ENCODE peak calls at places on chromosomes 16 and 17, in ten cellular contexts. U is kidney epithelial cell, K is cardiac muscle cell, N is esophagus squamous epithelium, D is astrocyte of the cerebellum, C is heart right ventricle, M is bronchial epithelial cell, O is psoas muscle, B is lung, V is Peyer's patch. W is an unnamed sample.

GRCh38 chr17:1797323-1797722 is 32.4 kb downstream of the SMYD4 start:
- DNase-seq in N (no peak), C (no peak), B (no peak), O (no peak), D (no peak), U (no peak), K (no peak), V (no peak), M (no peak), W (no peak)

GRCh38 chr16:68825427-68825826 is 17.9 kb upstream of the TANGO6 start:
- DNase-seq in M (no peak), D (no peak), O (no peak), B (no peak), K (no peak), C (no peak), V (no peak), N (no peak), U (no peak), W (no peak)

GRCh38 chr16:87391324-87391949 is 699 bp upstream of the MAP1LC3B start:
- DNase-seq in C (peak; percentile 58), D (no peak), K (no peak), U (no peak), M (no peak), N (no peak), B (peak; percentile 74), O (peak; percentile 91), V (peak; percentile 80), W (no peak)

GRCh38 chr16:74865922-74866598 is 91.4 kb upstream of the FA2H start:
- DNase-seq in U (no peak), C (no peak), M (no peak), O (no peak), K (peak; percentile 4), B (no peak), D (peak; percentile 12), V (no peak), N (no peak), W (no peak)

GRCh38 chr16:17225551-17225950 is 245.2 kb downstream of the XYLT1 start:
- DNase-seq in B (no peak), U (no peak), M (no peak), O (no peak), C (no peak), V (no peak), K (no peak), N (no peak), D (peak; percentile 42), W (no peak)

GRCh38 chr17:40323731-40324650 is 15.0 kb downstream of the RARA start:
- DNase-seq in V (peak; percentile 53), N (no peak), U (no peak), B (peak; percentile 68), O (peak; percentile 76), D (no peak), M (no peak), C (peak; percentile 89), K (peak; percentile 83), W (no peak)

GRCh38 chr17:34472363-34472762 is 107.0 kb upstream of the TMEM132E start:
- DNase-seq in M (no peak), D (no peak), K (no peak), N (no peak), U (no peak), C (no peak), V (no peak), B (no peak), O (no peak), W (no peak)

GRCh38 chr17:73642659-73643011 is 1.6 kb downstream of the SDK2 start:
- DNase-seq in U (no peak), O (no peak), D (no peak), M (no peak), B (no peak), C (no peak), N (no peak), V (no peak), K (no peak), W (no peak)

GRCh38 chr16:70656712-70657263 is 10.4 kb downstream of the IL34 start:
- DNase-seq in N (no peak), O (no peak), M (no peak), K (no peak), U (no peak), C (no peak), B (no peak), V (no peak), D (no peak), W (no peak)

GRCh38 chr17:15432807-15433547 is 34.4 kb downstream of the CDRT4 start:
- DNase-seq in K (peak; percentile 93), M (no peak), O (no peak), C (no peak), N (no peak), D (no peak), V (no peak), U (no peak), B (no peak), W (no peak)

DNA sequence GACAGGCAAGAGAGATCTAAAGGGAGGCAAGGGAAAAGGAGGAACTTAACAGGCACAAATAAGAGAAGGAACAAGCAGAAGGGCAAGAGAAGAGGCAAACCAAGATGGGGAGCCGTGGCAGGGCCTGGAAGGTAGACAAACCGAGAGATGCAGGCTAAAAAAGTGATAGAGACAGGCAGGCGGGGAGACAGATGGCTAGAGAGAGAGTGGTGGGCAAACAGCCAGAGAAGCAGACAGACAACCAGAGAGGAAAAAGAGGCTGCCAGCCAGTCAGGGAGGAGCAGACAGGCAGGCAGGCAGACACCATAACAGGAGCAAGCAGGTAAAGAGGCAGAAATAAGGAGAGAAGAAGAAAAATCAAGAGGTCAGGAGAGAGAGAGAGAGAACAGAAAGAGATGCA is 6.9 kb upstream of the CHD3 start:
- DNase-seq in M (no peak), U (no peak), N (no peak), B (no peak), O (no peak), D (no peak), C (no peak), K (peak; percentile 35), V (no peak), W (no peak)
- H3K4me3 ChIP-seq in M (no peak overlapping the region), U (no peak overlapping the region), N (no peak overlapping the region), B (no peak overlapping the region), O (no peak overlapping the region), D (no peak overlapping the region), C (no peak overlapping the region), K (no peak overlapping the region), V (no peak overlapping the region), W (no peak overlapping the region)

DNA sequence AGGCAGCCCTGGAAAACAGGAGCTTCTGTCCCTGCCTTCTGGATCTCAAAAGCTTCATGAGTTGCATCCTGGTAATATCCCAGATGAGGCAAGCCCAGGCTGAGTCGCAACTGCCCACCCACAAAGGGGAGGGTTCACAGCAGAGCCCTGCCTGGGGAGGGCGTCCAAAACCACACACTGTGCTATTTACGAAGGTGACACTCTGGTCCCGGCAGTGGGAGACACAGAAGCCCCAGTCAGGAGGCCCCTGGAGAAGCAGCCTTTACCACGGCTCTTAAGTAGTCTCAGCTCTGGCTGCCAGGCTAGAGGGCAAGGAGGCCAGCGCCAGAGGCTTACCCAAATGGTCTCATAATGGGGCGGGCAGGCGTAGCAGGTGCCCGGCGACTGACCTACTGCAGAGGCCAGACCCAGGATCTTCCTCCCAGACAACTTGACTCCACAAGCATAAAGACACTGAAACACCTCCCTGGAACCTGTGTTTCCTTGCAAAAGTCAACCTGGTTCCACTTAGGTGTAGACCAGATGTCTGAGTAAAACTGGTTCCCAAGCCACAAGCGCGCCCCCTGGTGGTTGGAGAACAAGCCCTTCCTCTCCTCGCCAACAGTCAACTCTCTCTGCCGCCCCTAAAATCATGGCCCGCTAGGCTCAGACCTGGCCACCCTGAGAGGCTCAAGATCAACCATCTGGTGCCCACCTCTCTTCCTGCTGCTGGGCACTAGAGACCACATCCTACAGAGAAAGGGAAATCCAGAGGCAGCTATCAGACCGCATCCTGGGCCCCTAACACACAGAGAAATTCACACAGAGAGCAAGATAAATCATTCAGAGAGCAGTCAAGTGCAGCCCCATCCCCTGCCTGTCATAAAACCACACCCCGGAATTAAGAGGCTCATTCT is 5.2 kb downstream of the AXIN2 start:
- DNase-seq in C (peak; percentile 77), B (peak; percentile 90), K (peak; percentile 78), D (peak; percentile 73), U (no peak), O (peak; percentile 92), N (no peak), V (peak; percentile 93), M (peak; percentile 35), W (no peak)
- TF ChIP-seq CTCF in C (peak; percentile 78), B (peak; percentile 65), K (peak; percentile 87), D (peak; percentile 89), U (peak; percentile 84), O (peak; percentile 81), N (peak; percentile 82), V (peak; percentile 80), M (peak; percentile 92), W (peak; percentile 74)

GRCh38 chr17:45428954-45429337 is 3.7 kb downstream of the ARHGAP27 start:
- DNase-seq in D (no peak), B (no peak), M (no peak), N (no peak), U (no peak), C (no peak), O (peak; percentile 39), K (no peak), V (no peak), W (no peak)
- H3K4me3 ChIP-seq in D (no peak overlapping the region), B (no peak overlapping the region), M (no peak overlapping the region), N (peak overlapping the region; percentile 61), U (no peak overlapping the region), C (no peak overlapping the region), O (no peak overlapping the region), K (peak overlapping the region; percentile 12), V (peak overlapping the region; percentile 27), W (no peak overlapping the region)

GRCh38 chr16:66859397-66860068 is 15.3 kb downstream of the CA7 start:
- DNase-seq in C (no peak), K (no peak), O (no peak), N (no peak), M (no peak), V (no peak), D (no peak), B (no peak), U (no peak), W (no peak)

GRCh38 chr16:66857437-66857836 is 13.2 kb downstream of the CA7 start:
- DNase-seq in K (no peak), U (no peak), N (no peak), O (no peak), V (no peak), D (no peak), M (no peak), B (no peak), C (no peak), W (no peak)

GRCh38 chr16:66856184-66856730 is 12.0 kb downstream of the CA7 start:
- DNase-seq in V (no peak), U (no peak), B (no peak), O (no peak), M (no peak), C (no peak), D (no peak), N (no peak), K (no peak), W (no peak)

GRCh38 chr16:66856801-66857200 is 12.6 kb downstream of the CA7 start:
- DNase-seq in K (no peak), C (no peak), V (no peak), M (no peak), O (no peak), N (no peak), B (no peak), D (no peak), U (no peak), W (no peak)

DNA sequence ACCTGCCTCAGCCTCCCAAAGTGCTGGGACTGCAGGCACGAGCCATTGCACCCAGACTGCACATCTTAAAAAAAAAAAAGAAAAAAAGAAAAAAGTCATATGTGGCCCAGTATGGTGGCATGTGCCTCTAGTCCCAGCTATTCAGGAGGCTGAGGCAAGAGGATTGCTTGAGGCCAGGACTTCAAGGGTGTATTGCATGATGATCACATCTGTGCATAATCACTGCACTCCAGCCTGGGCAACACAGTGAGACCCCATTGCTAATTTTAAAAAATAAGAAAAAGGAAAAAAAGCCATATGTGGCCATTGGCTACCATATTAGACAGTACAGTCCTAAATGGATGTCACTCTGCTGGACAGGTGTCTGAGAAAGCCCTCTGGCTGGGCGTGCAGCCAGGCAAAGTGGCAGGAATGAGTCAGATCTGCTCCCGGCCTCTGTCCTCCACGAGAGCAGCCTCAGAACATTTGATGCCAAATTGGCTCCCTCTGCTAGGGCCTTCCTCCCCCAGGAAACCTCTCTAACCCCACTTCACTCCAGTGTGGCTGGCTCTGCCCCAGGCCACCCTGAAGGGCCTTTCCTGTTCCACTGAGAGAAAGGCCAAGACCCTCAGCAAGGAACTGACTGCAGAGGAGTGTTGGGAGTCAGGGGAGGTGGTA is 14.7 kb downstream of the CA7 start:
- DNase-seq in D (no peak), U (no peak), C (peak; percentile 70), O (peak; percentile 85), K (peak; percentile 68), N (no peak), B (peak; percentile 73), M (peak; percentile 42), V (no peak), W (no peak)
- TF ChIP-seq CTCF in D (no peak), U (no peak), C (no peak), O (no peak), K (no peak), N (no peak), B (no peak), M (no peak), V (no peak), W (no peak)